ENCODE peak calls at places on chromosomes 7 and 10, in ten cellular contexts. Y is tibial artery, E is right lobe of liver, V is IMR-90, N is left ventricle myocardium inferior, O is fibroblast of mammary gland, R is coronary artery, U is lung, C is K562, Z is ascending aorta. I is an unnamed sample.

GRCh38 chr7:55477781-55478374 is 94.4 kb downstream of the VOPP1 start:
- DNase-seq in Y (no peak), O (peak), C (no peak), Z (no peak), N (no peak), E (no peak), V (peak), R (peak), U (peak), I (no peak)

GRCh38 chr7:151699147-151699546 is 177.8 kb downstream of the PRKAG2 start:
- DNase-seq in Y (no peak), C (peak), Z (no peak), N (peak), E (no peak), O (peak), R (no peak), U (no peak), V (peak), I (no peak)

GRCh38 chr7:153090757-153091156 is 331.2 kb downstream of the ACTR3B start:
- DNase-seq in Y (no peak), R (no peak), C (no peak), V (no peak), O (no peak), E (no peak), U (no peak), Z (no peak), N (no peak), I (no peak)

GRCh38 chr7:2530076-2530967 is 10.7 kb downstream of the LFNG start:
- DNase-seq in U (no peak), Y (no peak), R (no peak), Z (no peak), C (peak), N (peak), O (peak), V (no peak), E (peak), I (peak)

GRCh38 chr7:13117103-13117502 is 429.7 kb downstream of the ARL4A start:
- DNase-seq in V (peak), N (no peak), E (no peak), U (no peak), O (peak), Z (no peak), C (no peak), R (no peak), Y (no peak), I (no peak)

GRCh38 chr7:155000795-155001194 is 2.1 kb downstream of the PAXIP1 start:
- DNase-seq in O (no peak), Y (no peak), C (no peak), N (no peak), R (no peak), Z (no peak), E (no peak), U (no peak), V (no peak), I (peak)

GRCh38 chr10:26440091-26440445 is 1.9 kb downstream of the APBB1IP start:
- DNase-seq in C (no peak), Z (no peak), N (no peak), V (no peak), U (no peak), R (no peak), E (no peak), Y (no peak), O (no peak), I (no peak)

GRCh38 chr10:51092402-51092801 is 18.1 kb downstream of the PRKG1 start:
- DNase-seq in C (no peak), O (peak), V (peak), N (peak), R (peak), E (peak), Z (peak), Y (peak), U (peak), I (no peak)

GRCh38 chr7:16083931-16084330 is 337.4 kb downstream of the CRPPA start:
- DNase-seq in R (no peak), E (no peak), Z (no peak), O (no peak), C (no peak), U (no peak), V (peak), Y (no peak), N (no peak), I (no peak)

GRCh38 chr10:118968071-118968470 is 61.4 kb upstream of the NANOS1 start:
- DNase-seq in E (no peak), V (no peak), R (peak), N (no peak), C (no peak), Y (no peak), U (no peak), Z (peak), O (no peak), I (no peak)

GRCh38 chr7:95144256-95144655 is 180.1 kb downstream of the PON1 start:
- DNase-seq in U (no peak), C (no peak), Y (no peak), Z (no peak), N (no peak), O (no peak), V (no peak), E (no peak), R (no peak), I (no peak)

GRCh38 chr10:130547368-130547767 is 411.2 kb downstream of the GLRX3 start:
- DNase-seq in U (no peak), V (no peak), O (no peak), Y (no peak), Z (no peak), E (no peak), R (no peak), C (no peak), N (no peak), I (no peak)

GRCh38 chr7:43396193-43396747 is 186.6 kb upstream of the STK17A start:
- DNase-seq in V (no peak), Z (no peak), N (no peak), U (no peak), R (no peak), Y (no peak), C (no peak), E (no peak), O (no peak), I (no peak)

GRCh38 chr10:52027055-52027454 is 287.0 kb upstream of the DKK1 start:
- DNase-seq in Y (no peak), R (no peak), U (peak), O (peak), N (no peak), E (no peak), C (no peak), V (peak), Z (no peak), I (no peak)

GRCh38 chr7:105839271-105839670 is 37.1 kb downstream of the ATXN7L1 start:
- DNase-seq in C (no peak), E (no peak), O (no peak), R (no peak), N (no peak), Y (no peak), V (no peak), U (no peak), Z (no peak), I (no peak)

GRCh38 chr7:159154243-159154642 is 9.6 kb upstream of the VIPR2 start:
- DNase-seq in R (no peak), V (no peak), U (no peak), N (no peak), C (no peak), Y (no peak), Z (no peak), O (no peak), E (no peak), I (no peak)

GRCh38 chr7:151663382-151664100 is 143.8 kb upstream of the RHEB start:
- DNase-seq in U (no peak), C (no peak), Z (peak), N (no peak), V (no peak), O (peak), R (no peak), E (no peak), Y (no peak), I (no peak)

GRCh38 chr10:113129117-113129516 is 179.1 kb downstream of the TCF7L2 start:
- DNase-seq in Y (no peak), N (no peak), C (no peak), V (no peak), E (no peak), U (no peak), R (no peak), Z (no peak), O (no peak), I (no peak)

DNA sequence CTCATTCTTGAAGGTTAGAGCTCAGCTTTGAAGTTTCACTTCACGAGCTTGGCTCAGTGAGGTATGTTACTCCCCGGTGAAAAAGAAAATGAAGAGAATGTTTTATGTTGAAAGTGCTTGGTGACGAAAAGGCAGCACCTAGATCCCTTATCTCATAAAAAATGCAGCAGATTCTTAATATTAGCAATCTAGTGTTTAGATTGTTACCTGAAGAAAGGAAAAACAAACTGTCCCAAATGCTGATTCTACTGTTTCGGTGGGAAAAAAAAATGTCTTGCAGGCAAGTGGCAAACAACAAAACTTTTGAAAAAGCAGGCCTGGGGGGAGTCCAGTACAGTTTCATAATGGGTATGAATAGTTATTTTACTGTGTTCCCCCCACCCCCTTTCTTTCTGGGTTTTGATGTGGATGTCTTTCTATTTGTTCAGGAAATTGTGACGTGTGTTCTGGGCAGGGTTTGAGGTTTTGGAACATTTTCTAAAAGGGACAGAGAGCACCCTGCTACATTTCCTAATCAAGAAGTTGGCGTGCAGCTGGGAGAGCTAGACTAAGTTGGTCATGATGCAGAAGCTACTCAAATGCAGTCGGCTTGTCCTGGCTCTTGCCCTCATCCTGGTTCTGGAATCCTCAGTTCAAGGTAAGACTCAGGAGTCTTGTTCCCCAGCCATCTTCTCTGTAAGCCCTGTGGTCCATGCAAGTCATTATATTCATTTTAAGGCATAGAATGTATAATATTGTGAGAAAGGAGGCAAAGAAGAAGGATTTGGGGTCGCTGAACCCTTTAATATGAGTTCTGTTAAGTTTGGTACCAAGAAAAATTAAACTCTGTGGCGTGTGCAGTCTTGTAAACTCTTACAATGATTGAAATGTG is at the start of gene SRGN:
- DNase-seq in E (peak), R (peak), V (peak), O (peak), Y (peak), C (peak), Z (peak), N (peak), U (peak), I (peak)
- H3K4me3 ChIP-seq in E (peak), R (peak), V (peak), O (peak), Y (peak), C (peak), Z (peak), N (peak), U (peak), I (peak)

DNA sequence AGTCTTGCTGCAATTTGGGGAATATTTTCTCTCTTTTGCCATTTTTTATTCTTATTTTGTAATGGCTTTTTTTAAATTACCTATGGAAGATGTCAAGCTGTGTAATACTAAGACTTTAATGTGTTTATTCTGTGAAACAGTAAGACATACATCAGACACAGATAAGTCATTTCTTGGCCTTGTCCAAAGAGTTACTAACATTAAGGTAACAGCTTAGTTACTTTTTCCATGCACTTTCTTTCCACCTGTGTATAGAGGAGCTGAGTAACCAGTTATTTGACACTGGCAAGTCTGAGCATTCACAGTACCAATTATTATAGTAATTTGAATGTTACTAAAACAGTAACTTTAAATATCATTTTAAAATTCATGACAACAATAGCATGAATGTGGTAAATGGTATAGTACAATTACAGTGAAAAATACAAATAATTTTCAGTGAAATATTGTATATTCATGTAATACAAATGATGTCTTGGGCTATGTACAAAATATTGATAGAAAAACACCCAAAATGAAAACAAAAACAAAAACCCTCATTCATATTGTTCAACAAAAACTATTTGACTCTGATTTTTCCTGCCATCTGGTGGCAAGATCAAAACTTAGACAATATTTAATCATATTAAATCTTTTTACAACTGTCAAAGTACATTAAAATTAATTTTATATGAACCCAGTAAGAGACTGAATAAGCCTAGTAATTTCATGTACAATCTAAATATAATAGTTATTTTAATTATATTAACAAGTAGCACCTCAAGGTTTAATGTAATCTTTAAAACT is 259.8 kb upstream of the SEMA3A start:
- DNase-seq in N (no peak), U (no peak), O (peak), R (no peak), C (no peak), Z (no peak), E (no peak), V (no peak), Y (no peak), I (no peak)
- TF ChIP-seq CTCF in N (no peak), U (no peak), O (peak), R (no peak), C (no peak), Z (no peak), E (no peak), V (peak), Y (no peak), I (no peak)

GRCh38 chr7:157690058-157690832 is 353.4 kb downstream of the DNAJB6 start:
- DNase-seq in Z (peak), E (no peak), V (no peak), O (peak), U (no peak), R (peak), N (no peak), Y (no peak), C (no peak), I (no peak)
- H3K4me3 ChIP-seq in Z (peak), E (peak), V (no peak), O (peak), U (peak), R (peak), N (peak), Y (peak), C (no peak), I (no peak)

GRCh38 chr7:67794544-67794943 is 797.9 kb downstream of the TYW1 start:
- DNase-seq in N (no peak), U (no peak), Z (no peak), O (no peak), Y (no peak), C (no peak), V (no peak), E (no peak), R (no peak), I (no peak)

GRCh38 chr7:67791918-67792317 is 795.3 kb downstream of the TYW1 start:
- DNase-seq in E (no peak), R (no peak), Y (no peak), V (no peak), Z (no peak), U (no peak), C (no peak), O (no peak), N (no peak), I (no peak)

GRCh38 chr7:67786021-67786420 is 789.4 kb downstream of the TYW1 start:
- DNase-seq in E (no peak), R (no peak), U (no peak), Y (no peak), V (no peak), N (no peak), O (no peak), C (no peak), Z (no peak), I (no peak)

GRCh38 chr7:67788689-67789088 is 792.1 kb downstream of the TYW1 start:
- DNase-seq in E (peak), C (peak), O (peak), N (no peak), Z (no peak), V (no peak), R (no peak), U (no peak), Y (no peak), I (no peak)
- TF ChIP-seq CTCF in E (peak), C (peak), O (peak), N (peak), Z (no peak), V (no peak), R (no peak), U (no peak), Y (no peak), I (no peak)

GRCh38 chr7:47536705-47537611 is 45.0 kb downstream of the TNS3 start:
- DNase-seq in E (peak), N (peak), C (no peak), V (peak), O (peak), U (peak), R (peak), Z (peak), Y (peak), I (no peak)
- H3K4me3 ChIP-seq in E (peak), N (peak), C (no peak), V (peak), O (peak), U (peak), R (peak), Z (peak), Y (peak), I (no peak)

DNA sequence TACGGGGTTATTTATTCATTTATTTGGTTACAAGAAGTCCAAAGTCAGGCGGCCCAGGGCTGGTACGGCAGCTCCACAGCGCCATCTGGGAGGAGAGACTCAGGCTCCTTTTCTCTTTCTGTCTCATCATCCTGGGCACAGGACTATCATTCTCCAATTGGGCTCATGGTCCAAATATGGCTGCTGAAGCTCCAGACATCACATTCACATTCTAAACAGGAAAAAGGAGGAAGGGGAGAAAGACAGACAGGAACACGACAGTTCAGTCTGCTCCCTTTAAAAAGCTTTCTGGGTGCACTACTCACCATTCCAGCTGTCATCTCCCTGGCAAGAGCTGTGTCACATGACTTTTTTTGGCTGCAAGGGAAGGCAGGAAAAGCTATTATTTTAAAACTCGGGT is 74.4 kb upstream of the PDZD8 start:
- DNase-seq in O (no peak), E (no peak), R (no peak), N (no peak), U (no peak), Z (no peak), C (peak), V (no peak), Y (no peak), I (no peak)
- TF ChIP-seq CTCF in O (peak), E (peak), R (no peak), N (no peak), U (no peak), Z (no peak), C (peak), V (peak), Y (no peak), I (peak)

GRCh38 chr7:127392182-127392565 is 334 bp downstream of the ZNF800 start:
- DNase-seq in V (peak), U (peak), R (peak), C (peak), O (peak), E (peak), Z (peak), N (peak), Y (peak), I (peak)

GRCh38 chr7:127389321-127389720 is 3.2 kb downstream of the ZNF800 start:
- DNase-seq in O (no peak), C (no peak), U (no peak), V (no peak), E (no peak), Y (no peak), N (no peak), Z (no peak), R (no peak), I (no peak)

GRCh38 chr7:127391591-127392181 is 822 bp downstream of the ZNF800 start:
- DNase-seq in E (peak), C (no peak), R (peak), Y (peak), O (peak), U (peak), Z (peak), N (no peak), V (peak), I (peak)

GRCh38 chr7:127390817-127391590 is 1.5 kb downstream of the ZNF800 start:
- DNase-seq in N (no peak), E (no peak), V (no peak), C (no peak), Y (no peak), O (no peak), R (no peak), U (no peak), Z (no peak), I (no peak)

GRCh38 chr7:127390186-127390816 is 2.2 kb downstream of the ZNF800 start:
- DNase-seq in E (no peak), N (no peak), U (no peak), R (no peak), Z (no peak), C (no peak), V (no peak), O (no peak), Y (no peak), I (no peak)
- H3K4me3 ChIP-seq in E (no peak), N (peak), U (no peak), R (peak), Z (no peak), C (peak), V (no peak), O (no peak), Y (no peak), I (peak)